ENCODE peak calls at places on chromosomes 7 and 10, in ten cellular contexts. A is spleen, L is GM13976, S is tibial nerve, P is Calu3, C is GM23338, U is endothelial cell, J is vagina, H is mammary epithelial cell, W is uterus. Y is an unnamed sample.

GRCh38 chr7:81025360-81025759 is 106.5 kb upstream of the SEMA3C start:
- DNase-seq in A (no peak), L (no peak), S (no peak), P (no peak), C (no peak), U (no peak), J (no peak), H (peak), W (no peak), Y (no peak)

GRCh38 chr10:71232089-71232998 is 20.0 kb downstream of the UNC5B start:
- DNase-seq in A (peak), L (no peak), S (no peak), P (no peak), C (no peak), U (no peak), J (no peak), H (no peak), W (peak), Y (no peak)

GRCh38 chr7:150781961-150782360 is 18.2 kb downstream of the TMEM176B start:
- DNase-seq in A (no peak), L (no peak), S (no peak), P (no peak), C (no peak), U (no peak), J (no peak), H (no peak), W (no peak), Y (no peak)

GRCh38 chr10:63410633-63411032 is 55.1 kb downstream of the JMJD1C start:
- DNase-seq in A (no peak), L (no peak), S (no peak), P (no peak), C (no peak), U (no peak), J (no peak), H (no peak), W (no peak), Y (no peak)

GRCh38 chr10:30185916-30186315 is 126.5 kb upstream of the JCAD start:
- DNase-seq in A (no peak), L (no peak), S (no peak), P (peak), C (no peak), U (no peak), J (no peak), H (peak), W (no peak), Y (no peak)

GRCh38 chr10:132306341-132306685 is 1.4 kb downstream of the STK32C start:
- DNase-seq in A (peak), L (no peak), S (no peak), P (no peak), C (no peak), U (no peak), J (no peak), H (no peak), W (no peak), Y (no peak)

GRCh38 chr10:69348824-69349541 is 67.7 kb downstream of the TACR2 start:
- DNase-seq in A (no peak), L (no peak), S (peak), P (no peak), C (no peak), U (no peak), J (no peak), H (peak), W (peak), Y (no peak)

GRCh38 chr10:35097510-35097909 is 7.4 kb upstream of the CUL2 start:
- DNase-seq in A (no peak), L (no peak), S (no peak), P (no peak), C (no peak), U (no peak), J (no peak), H (no peak), W (no peak), Y (no peak)

GRCh38 chr7:90345548-90346319 is 782 bp upstream of the GTPBP10 start:
- DNase-seq in A (no peak), L (peak), S (no peak), P (no peak), C (peak), U (no peak), J (no peak), H (peak), W (no peak), Y (peak)

GRCh38 chr10:7544203-7544602 is 122.6 kb downstream of the ITIH5 start:
- DNase-seq in A (no peak), L (no peak), S (no peak), P (no peak), C (no peak), U (no peak), J (no peak), H (no peak), W (no peak), Y (no peak)

GRCh38 chr7:454356-455109 is 65.1 kb downstream of the PDGFA start:
- DNase-seq in A (peak), L (no peak), S (no peak), P (no peak), C (no peak), U (no peak), J (no peak), H (no peak), W (no peak), Y (no peak)

GRCh38 chr10:101103430-101103829 is 27.7 kb upstream of the TLX1 start:
- DNase-seq in A (no peak), L (no peak), S (no peak), P (no peak), C (no peak), U (no peak), J (no peak), H (no peak), W (no peak), Y (no peak)

GRCh38 chr10:98429320-98430072 is 14.5 kb upstream of the PYROXD2 start:
- DNase-seq in A (no peak), L (no peak), S (no peak), P (no peak), C (no peak), U (no peak), J (no peak), H (no peak), W (no peak), Y (no peak)

GRCh38 chr10:130757271-130757670 is 554.2 kb downstream of the TCERG1L start:
- DNase-seq in A (peak), L (no peak), S (no peak), P (no peak), C (no peak), U (no peak), J (no peak), H (no peak), W (no peak), Y (no peak)

GRCh38 chr10:101831169-101831811 is 12.3 kb downstream of the KCNIP2 start:
- DNase-seq in A (no peak), L (no peak), S (no peak), P (no peak), C (no peak), U (no peak), J (no peak), H (no peak), W (no peak), Y (no peak)

GRCh38 chr10:82558208-82558607 is 683.2 kb downstream of the NRG3 start:
- DNase-seq in A (no peak), L (no peak), S (no peak), P (no peak), C (no peak), U (no peak), J (no peak), H (no peak), W (no peak), Y (no peak)

GRCh38 chr7:24290004-24290641 is 6.1 kb downstream of the NPY start:
- DNase-seq in A (no peak), L (peak), S (no peak), P (peak), C (peak), U (peak), J (no peak), H (peak), W (no peak), Y (peak)

GRCh38 chr10:20888620-20889337 is 8.3 kb downstream of the NEBL start:
- DNase-seq in A (no peak), L (no peak), S (no peak), P (no peak), C (no peak), U (no peak), J (no peak), H (no peak), W (no peak), Y (no peak)
- TF ChIP-seq CTCF in A (no peak), L (no peak), S (no peak), P (no peak), C (no peak), U (no peak), J (no peak), H (no peak), W (no peak), Y (no peak)

DNA sequence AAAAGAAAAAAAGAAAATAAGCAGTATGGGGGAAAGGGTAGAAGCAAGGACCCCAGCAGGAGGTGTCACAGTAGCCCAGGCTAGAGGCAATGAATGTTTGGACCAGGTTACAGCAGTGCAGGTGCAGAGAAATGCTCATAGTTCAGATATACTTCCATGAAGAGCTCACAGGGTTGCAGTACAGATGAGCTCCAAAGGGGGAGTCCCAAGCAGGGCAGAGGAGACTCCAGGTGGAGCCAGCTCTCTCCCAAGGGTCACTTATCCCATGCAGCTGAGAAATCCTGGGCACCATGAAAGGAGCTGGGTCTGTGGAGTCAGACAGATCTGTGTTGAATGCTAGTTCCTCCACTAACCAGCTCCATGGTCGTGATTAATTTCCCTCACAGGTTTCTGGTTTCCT is 174.9 kb downstream of the C7orf25 start:
- DNase-seq in A (no peak), L (no peak), S (no peak), P (no peak), C (peak), U (peak), J (no peak), H (no peak), W (no peak), Y (no peak)
- TF ChIP-seq CTCF in A (no peak), L (no peak), S (no peak), P (no peak), C (peak), U (no peak), J (no peak), H (peak), W (no peak), Y (no peak)

DNA sequence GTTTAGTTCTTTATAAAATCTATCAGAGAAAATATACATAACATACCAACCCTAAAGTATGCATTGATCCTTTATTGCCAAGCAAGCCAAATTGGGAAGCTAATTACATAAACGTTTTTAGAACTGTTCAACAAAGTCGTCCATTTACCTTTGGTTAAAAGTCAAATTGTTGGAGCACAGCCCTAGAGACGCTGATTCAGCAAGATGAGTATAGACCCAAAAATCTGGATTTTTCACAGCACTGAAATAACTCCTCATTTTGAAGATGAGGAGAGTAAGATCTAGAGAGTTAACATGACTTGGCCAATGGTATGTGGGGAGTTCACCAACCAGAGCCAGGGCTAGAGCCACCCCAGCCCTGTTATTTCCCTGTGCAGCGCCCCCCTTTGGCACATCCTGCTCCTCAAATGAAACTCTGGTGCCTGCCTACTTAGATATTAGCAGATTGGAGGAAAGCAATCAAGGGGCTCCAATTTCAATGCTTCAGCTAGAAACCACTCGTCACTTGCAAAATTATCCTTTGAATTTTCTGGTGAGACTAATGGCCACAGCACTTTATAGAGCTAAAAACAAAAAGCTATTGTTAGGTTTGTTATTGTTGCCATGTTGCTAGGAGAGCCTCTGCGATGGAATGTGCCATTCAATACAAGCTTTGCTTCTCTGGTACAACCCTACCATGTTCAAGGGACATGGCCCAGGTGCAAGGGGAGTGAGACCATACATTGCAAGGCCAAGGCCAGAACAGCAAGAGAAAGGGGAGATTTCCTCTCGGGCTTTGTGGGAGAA is 132.6 kb upstream of the ZEB1 start:
- DNase-seq in A (no peak), L (no peak), S (no peak), P (peak), C (peak), U (peak), J (no peak), H (peak), W (no peak), Y (no peak)
- TF ChIP-seq CTCF in A (no peak), L (no peak), S (no peak), P (no peak), C (peak), U (no peak), J (no peak), H (no peak), W (no peak), Y (no peak)

DNA sequence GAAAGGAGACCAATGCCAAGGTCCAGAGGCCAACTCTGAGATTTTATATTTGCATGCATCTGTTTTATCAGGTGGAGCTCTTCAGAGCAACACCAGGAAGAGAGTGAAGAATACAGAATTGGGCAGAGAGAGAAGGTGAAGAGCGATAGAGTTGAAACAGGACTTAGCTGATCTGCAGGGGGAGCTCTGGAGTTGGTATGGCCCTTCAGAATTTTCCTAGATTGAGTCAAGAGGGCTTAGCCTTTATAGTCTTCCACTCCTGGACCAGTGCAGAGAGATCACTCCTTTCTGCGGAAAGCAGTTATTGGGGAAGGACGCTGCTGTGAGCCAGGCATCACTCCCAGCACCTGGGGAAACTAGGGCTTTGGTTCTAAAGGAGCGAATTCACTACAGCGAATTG is 105.0 kb upstream of the DGKB start:
- DNase-seq in A (no peak), L (no peak), S (no peak), P (peak), C (peak), U (peak), J (no peak), H (peak), W (no peak), Y (no peak)
- TF ChIP-seq CTCF in A (no peak), L (no peak), S (no peak), P (peak), C (peak), U (no peak), J (no peak), H (peak), W (no peak), Y (no peak)

GRCh38 chr7:134847834-134848233 is 68.4 kb downstream of the CALD1 start:
- DNase-seq in A (no peak), L (no peak), S (no peak), P (no peak), C (no peak), U (no peak), J (no peak), H (no peak), W (no peak), Y (no peak)

GRCh38 chr7:134842901-134843300 is 63.5 kb downstream of the CALD1 start:
- DNase-seq in A (no peak), L (no peak), S (no peak), P (no peak), C (no peak), U (no peak), J (no peak), H (no peak), W (no peak), Y (no peak)

GRCh38 chr7:134844200-134844599 is 64.8 kb downstream of the CALD1 start:
- DNase-seq in A (no peak), L (no peak), S (no peak), P (peak), C (no peak), U (no peak), J (no peak), H (peak), W (no peak), Y (no peak)

GRCh38 chr7:134842062-134842461 is 62.6 kb downstream of the CALD1 start:
- DNase-seq in A (no peak), L (no peak), S (no peak), P (no peak), C (no peak), U (no peak), J (no peak), H (no peak), W (no peak), Y (no peak)

GRCh38 chr7:134845461-134845860 is 66.0 kb downstream of the CALD1 start:
- DNase-seq in A (no peak), L (peak), S (no peak), P (peak), C (no peak), U (no peak), J (no peak), H (peak), W (no peak), Y (peak)
- TF ChIP-seq CTCF in A (no peak), L (no peak), S (no peak), P (no peak), C (peak), U (no peak), J (no peak), H (peak), W (no peak), Y (peak)

GRCh38 chr10:4868357-4868657 is 42.3 kb downstream of the AKR1E2 start:
- DNase-seq in A (no peak), L (no peak), S (no peak), P (no peak), C (no peak), U (no peak), J (no peak), H (no peak), W (no peak), Y (no peak)

GRCh38 chr10:4867109-4867519 is 41.1 kb downstream of the AKR1E2 start:
- DNase-seq in A (no peak), L (no peak), S (no peak), P (no peak), C (no peak), U (no peak), J (peak), H (no peak), W (no peak), Y (no peak)

GRCh38 chr10:4865945-4866661 is 40.1 kb downstream of the AKR1E2 start:
- DNase-seq in A (no peak), L (no peak), S (no peak), P (no peak), C (no peak), U (no peak), J (peak), H (no peak), W (no peak), Y (no peak)

GRCh38 chr10:4867520-4868356 is 41.7 kb downstream of the AKR1E2 start:
- DNase-seq in A (no peak), L (no peak), S (no peak), P (no peak), C (no peak), U (peak), J (peak), H (no peak), W (no peak), Y (no peak)
- TF ChIP-seq CTCF in A (no peak), L (no peak), S (no peak), P (no peak), C (no peak), U (no peak), J (no peak), H (no peak), W (no peak), Y (no peak)

GRCh38 chr7:123635551-123636359 is 19.9 kb upstream of the LMOD2 start:
- DNase-seq in A (no peak), L (peak), S (no peak), P (no peak), C (peak), U (no peak), J (no peak), H (no peak), W (no peak), Y (no peak)
- TF ChIP-seq CTCF in A (peak), L (peak), S (peak), P (peak), C (peak), U (peak), J (no peak), H (peak), W (peak), Y (peak)

GRCh38 chr10:79299397-79300370 is 47.6 kb upstream of the PPIF start:
- DNase-seq in A (no peak), L (no peak), S (no peak), P (no peak), C (no peak), U (no peak), J (no peak), H (no peak), W (no peak), Y (no peak)

GRCh38 chr10:79303631-79304478 is 43.4 kb upstream of the PPIF start:
- DNase-seq in A (no peak), L (no peak), S (no peak), P (no peak), C (no peak), U (no peak), J (no peak), H (no peak), W (no peak), Y (no peak)

GRCh38 chr10:79298403-79299244 is 48.6 kb upstream of the PPIF start:
- DNase-seq in A (no peak), L (no peak), S (no peak), P (peak), C (no peak), U (no peak), J (no peak), H (peak), W (peak), Y (no peak)

GRCh38 chr10:79301754-79302530 is 45.3 kb upstream of the PPIF start:
- DNase-seq in A (no peak), L (no peak), S (no peak), P (no peak), C (no peak), U (no peak), J (no peak), H (no peak), W (no peak), Y (no peak)

DNA sequence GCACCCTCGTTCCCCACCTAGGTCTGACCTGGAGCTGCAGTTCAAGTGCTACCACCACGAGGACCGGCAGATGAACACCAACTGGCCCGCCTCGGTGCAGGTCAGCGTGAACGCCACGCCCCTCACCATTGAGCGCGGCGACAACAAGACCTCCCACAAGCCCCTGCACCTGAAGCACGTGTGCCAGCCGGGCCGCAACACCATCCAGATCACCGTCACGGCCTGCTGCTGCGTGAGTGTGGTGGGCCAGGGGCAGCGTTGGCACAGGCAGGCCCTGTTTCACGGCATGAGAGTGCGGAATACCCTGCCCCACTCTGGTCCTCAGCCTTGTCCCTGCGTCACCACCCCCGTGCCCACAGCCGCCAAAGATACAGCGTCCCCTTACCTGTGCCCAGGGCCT is 46.6 kb upstream of the PPIF start:
- DNase-seq in A (no peak), L (no peak), S (no peak), P (no peak), C (no peak), U (no peak), J (no peak), H (no peak), W (no peak), Y (no peak)
- TF ChIP-seq CTCF in A (no peak), L (no peak), S (no peak), P (no peak), C (no peak), U (no peak), J (no peak), H (no peak), W (no peak), Y (no peak)

GRCh38 chr10:97117372-97117771 is 68.4 kb downstream of the SLIT1 start:
- DNase-seq in A (no peak), L (no peak), S (no peak), P (peak), C (peak), U (no peak), J (no peak), H (peak), W (no peak), Y (no peak)
- TF ChIP-seq CTCF in A (peak), L (peak), S (no peak), P (peak), C (peak), U (peak), J (no peak), H (peak), W (no peak), Y (no peak)